ENCODE peak calls at places on chromosomes 16 and 17, in ten cellular contexts. U is DND-41; E is activated CD8-positive, alpha-beta T cell treated with anti-CD3 and anti-CD28 coated beads for 36 hours; C is substantia nigra; L is GOT3; I is coronary artery; Y is cardiac muscle cell; M is PC-3; T is hypothalamus; A is HTR-8/SVneo. V is an unnamed sample.

GRCh38 chr16:28304214-28304613 is 11.9 kb downstream of the SBK1 start:
- DNase-seq in C (no peak), T (no peak), L (no peak), I (no peak), A (no peak), M (peak), Y (peak), U (peak), E (peak), V (no peak)

GRCh38 chr17:81391964-81392908 is 3.0 kb upstream of the BAHCC1 start:
- DNase-seq in I (no peak), L (no peak), A (no peak), Y (peak), T (no peak), M (no peak), C (peak), U (no peak), E (no peak), V (no peak)

GRCh38 chr17:82930043-82930923 is 90.5 kb upstream of the ZNF750 start:
- DNase-seq in U (no peak), I (peak), L (no peak), T (no peak), Y (no peak), M (no peak), E (no peak), C (no peak), A (no peak), V (no peak)

GRCh38 chr17:43827596-43827995 is 5.3 kb downstream of the MPP3 start:
- DNase-seq in E (no peak), T (no peak), M (no peak), A (no peak), Y (no peak), U (no peak), C (no peak), I (no peak), L (no peak), V (no peak)

GRCh38 chr16:22326771-22327445 is 29.7 kb downstream of the POLR3E start:
- DNase-seq in U (no peak), A (no peak), E (no peak), Y (no peak), M (no peak), L (no peak), C (no peak), T (no peak), I (no peak), V (no peak)

GRCh38 chr17:77484096-77484495 is 343.3 kb downstream of the SEC14L1 start:
- DNase-seq in C (no peak), I (no peak), U (no peak), T (no peak), E (no peak), A (no peak), M (no peak), L (no peak), Y (no peak), V (no peak)

GRCh38 chr16:85372627-85373372 is 240.3 kb upstream of the GSE1 start:
- DNase-seq in A (peak), Y (peak), I (no peak), L (no peak), M (peak), T (no peak), E (peak), U (peak), C (no peak), V (no peak)

GRCh38 chr17:40314557-40314953 is 5.6 kb downstream of the RARA start:
- DNase-seq in C (no peak), M (peak), A (peak), U (peak), I (peak), E (peak), Y (peak), T (no peak), L (peak), V (peak)

GRCh38 chr16:22141746-22142145 is 20.6 kb upstream of the SDR42E2 start:
- DNase-seq in T (no peak), A (peak), E (no peak), U (no peak), I (no peak), L (no peak), C (no peak), Y (peak), M (peak), V (no peak)

GRCh38 chr16:73126453-73126853 is 78.5 kb upstream of the ZFHX3 start:
- DNase-seq in C (no peak), I (no peak), M (no peak), L (no peak), T (no peak), E (no peak), A (peak), U (no peak), Y (peak), V (peak)

GRCh38 chr17:63354251-63354650 is 91.9 kb downstream of the CYB561 start:
- DNase-seq in I (no peak), L (no peak), A (no peak), U (no peak), M (no peak), T (no peak), E (no peak), C (no peak), Y (peak), V (no peak)

GRCh38 chr17:8830141-8830540 is 31.0 kb upstream of the MFSD6L start:
- DNase-seq in C (no peak), T (no peak), E (no peak), L (no peak), Y (no peak), A (no peak), U (no peak), I (no peak), M (no peak), V (no peak)

GRCh38 chr17:8961861-8962260 is 3.6 kb downstream of the PIK3R5 start:
- DNase-seq in T (no peak), M (no peak), I (no peak), C (no peak), E (no peak), U (no peak), L (no peak), Y (no peak), A (no peak), V (no peak)

GRCh38 chr16:20868890-20869289 is 31.3 kb downstream of the DCUN1D3 start:
- DNase-seq in L (no peak), M (no peak), U (no peak), C (peak), E (no peak), T (peak), I (peak), A (no peak), Y (peak), V (peak)

GRCh38 chr17:2123467-2124251 is 68.8 kb downstream of the HIC1 start:
- DNase-seq in L (no peak), I (no peak), M (no peak), E (no peak), A (no peak), Y (peak), C (no peak), U (no peak), T (peak), V (no peak)

GRCh38 chr16:3086596-3087242 is 12.4 kb downstream of the ZSCAN10 start:
- DNase-seq in C (no peak), M (no peak), I (no peak), L (no peak), A (no peak), U (no peak), Y (peak), T (no peak), E (no peak), V (no peak)

V was measured in suprapubic skin.